ENCODE peak calls at places on chromosomes 5 and 9, in four cellular contexts. K is uterus, M is type B pancreatic cell, H is epithelial cell of esophagus. A is an unnamed sample.

GRCh38 chr9:29319727-29320513 is 1746.6 kb upstream of the C9orf72 start:
- DNase-seq in K (no peak), M (no peak), H (no peak), A (no peak)

GRCh38 chr5:3650315-3650714 is 54.7 kb downstream of the IRX1 start:
- DNase-seq in K (no peak), M (no peak), H (no peak), A (no peak)

GRCh38 chr5:180020176-180020575 is 51.4 kb downstream of the RNF130 start:
- DNase-seq in K (no peak), M (no peak), H (no peak), A (no peak)

GRCh38 chr9:130417602-130418001 is 27.2 kb upstream of the ASS1 start:
- DNase-seq in K (no peak), M (no peak), H (peak; percentile 20), A (no peak)

GRCh38 chr9:114207034-114207815 is 51.9 kb downstream of the COL27A1 start:
- DNase-seq in K (peak; percentile 42), M (no peak), H (peak; percentile 46), A (no peak)

GRCh38 chr5:16392718-16393117 is 72.9 kb downstream of the ZNF622 start:
- DNase-seq in K (no peak), M (no peak), H (no peak), A (no peak)

GRCh38 chr9:89455356-89455824 is 42.5 kb downstream of the SEMA4D start:
- DNase-seq in K (no peak), M (no peak), H (no peak), A (no peak)

GRCh38 chr9:29637448-29638196 is 2064.3 kb upstream of the C9orf72 start:
- DNase-seq in K (no peak), M (no peak), H (no peak), A (no peak)

GRCh38 chr5:3844266-3844665 is 248.6 kb downstream of the IRX1 start:
- DNase-seq in K (no peak), M (no peak), H (no peak), A (no peak)

GRCh38 chr5:59799668-59800374 is 93.7 kb downstream of the PDE4D start:
- DNase-seq in K (no peak), M (no peak), H (peak; percentile 68), A (no peak)

GRCh38 chr5:158991391-158991790 is 108.3 kb downstream of the EBF1 start:
- DNase-seq in K (no peak), M (no peak), H (no peak), A (no peak)

GRCh38 chr5:132557425-132557805 is 638 bp downstream of the RAD50 start:
- DNase-seq in K (peak; percentile 38), M (no peak), H (peak; percentile 39), A (no peak)

GRCh38 chr9:33719581-33720374 is 75.6 kb upstream of the PRSS3 start:
- DNase-seq in K (no peak), M (no peak), H (peak; percentile 40), A (no peak)

GRCh38 chr9:91075279-91075678 is 273.7 kb downstream of the SYK start:
- DNase-seq in K (peak; percentile 58), M (no peak), H (no peak), A (peak; percentile 79)

GRCh38 chr9:126298319-126298801 is 28.3 kb upstream of the MVB12B start:
- DNase-seq in K (no peak), M (no peak), H (no peak), A (peak; percentile 81)

GRCh38 chr5:39021413-39021812 is 52.8 kb downstream of the RICTOR start:
- DNase-seq in K (no peak), M (no peak), H (no peak), A (no peak)

GRCh38 chr5:135356522-135357318 is 42.3 kb downstream of the MACROH2A1 start:
- DNase-seq in K (peak; percentile 70), M (no peak), H (no peak), A (peak; percentile 83)

GRCh38 chr9:70413427-70413797 is 1.0 kb downstream of the KLF9 start:
- DNase-seq in K (no peak), M (peak; percentile 79), H (no peak), A (no peak)

GRCh38 chr5:174424219-174425053 is 299.9 kb upstream of the MSX2 start:
- DNase-seq in K (no peak), M (no peak), H (no peak), A (peak; percentile 34)

GRCh38 chr5:37839441-37840035 is 303 bp downstream of the GDNF start:
- DNase-seq in K (peak; percentile 34), M (peak; percentile 74), H (peak; percentile 62), A (no peak)

GRCh38 chr9:18829858-18830257 is 203.2 kb downstream of the SAXO1 start:
- DNase-seq in K (peak; percentile 67), M (no peak), H (no peak), A (no peak)

GRCh38 chr5:135869935-135870334 is 25.7 kb downstream of the IL9 start:
- DNase-seq in K (no peak), M (no peak), H (no peak), A (no peak)

GRCh38 chr5:58648846-58649245 is 66.0 kb downstream of the RAB3C start:
- DNase-seq in K (no peak), M (no peak), H (no peak), A (no peak)

GRCh38 chr5:178230879-178231735 is 1.5 kb downstream of the PHYKPL start:
- DNase-seq in K (no peak), M (no peak), H (no peak), A (no peak)

GRCh38 chr5:71693828-71694427 is 25.1 kb upstream of the CARTPT start:
- DNase-seq in K (no peak), M (no peak), H (no peak), A (no peak)

DNA sequence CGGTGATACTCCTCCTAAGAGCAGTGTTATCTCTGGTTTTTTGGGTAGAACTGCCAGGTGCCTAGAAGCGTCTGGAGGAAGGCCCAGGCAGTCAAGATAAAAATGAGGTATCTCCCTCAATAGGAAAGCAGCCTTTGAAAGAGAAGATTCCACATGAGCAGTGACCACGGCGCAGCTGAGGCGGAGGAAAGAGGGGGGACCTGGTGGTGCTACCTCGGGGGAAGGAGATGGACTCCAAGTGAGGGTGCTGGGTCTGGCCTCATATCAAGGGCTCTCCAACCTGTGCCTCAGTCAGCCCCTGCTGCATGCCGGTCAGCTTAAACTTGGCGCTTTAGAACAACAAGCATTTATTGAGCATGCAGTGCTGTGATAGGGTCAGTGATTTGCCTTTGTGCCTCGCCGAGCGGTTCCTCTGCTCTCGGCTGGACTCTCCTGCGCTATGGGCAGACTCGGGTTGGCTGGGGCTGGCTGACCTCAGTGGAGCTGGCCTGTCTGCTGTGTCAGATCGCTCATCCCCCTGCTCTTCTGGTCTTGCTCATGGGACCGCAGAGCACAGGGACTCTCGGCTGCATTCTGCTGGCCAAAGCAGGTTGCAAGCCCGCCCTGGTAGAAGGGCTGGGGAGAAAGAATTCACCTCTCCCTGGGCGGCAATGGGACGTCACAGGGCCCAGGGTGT is 121.1 kb upstream of the IRX4 start:
- DNase-seq in K (no peak), M (no peak), H (no peak), A (peak; percentile 80)
- TF ChIP-seq CTCF in K (no peak), M (no peak), H (no peak), A (no peak)

GRCh38 chr9:111148994-111149759 is 110.9 kb upstream of the LPAR1 start:
- DNase-seq in K (peak; percentile 23), M (no peak), H (peak; percentile 26), A (no peak)
- TF ChIP-seq CTCF in K (no peak), M (no peak), H (peak; percentile 36), A (no peak)

DNA sequence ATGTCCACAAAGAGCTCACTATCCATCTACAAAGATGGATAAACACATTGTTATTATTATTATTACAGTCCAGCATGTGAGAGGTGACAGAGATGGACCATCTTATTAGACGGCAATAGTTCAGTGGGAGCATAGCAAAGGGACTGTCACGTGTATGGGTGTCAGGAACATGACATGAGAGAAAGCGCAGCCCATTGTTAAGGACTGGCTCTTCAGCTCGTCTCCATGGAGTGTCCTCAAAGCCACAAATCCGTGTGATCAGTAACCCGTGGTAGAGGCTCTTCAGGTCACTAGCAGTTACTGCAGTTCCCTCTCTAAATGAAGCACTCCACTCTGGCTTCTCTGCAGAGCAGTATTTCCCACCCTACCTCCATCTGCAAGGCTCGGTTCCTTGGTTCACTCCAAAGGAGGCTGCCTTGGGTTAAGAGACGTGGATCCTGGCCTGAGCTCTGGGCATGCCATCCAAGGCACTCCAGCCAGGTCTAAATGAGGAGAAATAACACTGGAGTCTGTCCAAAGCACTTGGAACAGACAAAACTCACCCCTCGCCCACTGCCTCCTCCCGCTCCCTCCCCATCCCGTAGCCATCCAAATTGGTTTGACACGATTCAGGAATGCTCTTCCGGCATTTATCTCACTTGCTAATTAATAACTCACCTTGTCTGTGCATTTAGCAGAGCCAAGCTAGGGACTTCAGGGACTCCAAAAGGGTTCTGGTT is 122.3 kb upstream of the WWC1 start:
- DNase-seq in K (no peak), M (no peak), H (no peak), A (no peak)
- TF ChIP-seq CTCF in K (no peak), M (no peak), H (no peak), A (no peak)

DNA sequence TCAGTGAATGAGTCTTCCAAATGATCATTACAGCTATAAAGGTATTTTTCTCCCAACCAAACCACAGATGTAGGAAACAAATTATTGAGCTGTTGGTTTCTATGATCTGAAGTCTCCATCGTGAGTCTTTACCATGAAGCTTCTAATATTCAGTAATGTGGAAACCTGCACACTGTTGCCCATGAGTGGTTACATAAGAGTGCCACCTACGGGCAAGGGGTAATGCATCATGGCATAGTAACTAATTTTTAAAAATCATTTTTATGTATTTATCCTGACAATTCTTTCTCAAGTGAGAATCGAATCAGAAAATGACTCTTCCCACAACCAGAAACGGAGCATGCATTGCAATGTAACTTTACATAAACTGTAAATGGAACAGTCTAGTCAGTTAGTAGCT is 282.5 kb upstream of the SMARCA2 start:
- DNase-seq in K (no peak), M (no peak), H (peak; percentile 41), A (no peak)
- TF ChIP-seq CTCF in K (no peak), M (no peak), H (peak; percentile 60), A (no peak)

GRCh38 chr5:143649869-143650268 is 162.1 kb upstream of the HMHB1 start:
- DNase-seq in K (no peak), M (no peak), H (no peak), A (no peak)

GRCh38 chr5:143650296-143650695 is 161.7 kb upstream of the HMHB1 start:
- DNase-seq in K (no peak), M (no peak), H (no peak), A (no peak)

GRCh38 chr5:143645356-143645755 is 166.6 kb upstream of the HMHB1 start:
- DNase-seq in K (no peak), M (no peak), H (no peak), A (no peak)

GRCh38 chr5:143646961-143647360 is 165.0 kb upstream of the HMHB1 start:
- DNase-seq in K (no peak), M (no peak), H (no peak), A (no peak)

DNA sequence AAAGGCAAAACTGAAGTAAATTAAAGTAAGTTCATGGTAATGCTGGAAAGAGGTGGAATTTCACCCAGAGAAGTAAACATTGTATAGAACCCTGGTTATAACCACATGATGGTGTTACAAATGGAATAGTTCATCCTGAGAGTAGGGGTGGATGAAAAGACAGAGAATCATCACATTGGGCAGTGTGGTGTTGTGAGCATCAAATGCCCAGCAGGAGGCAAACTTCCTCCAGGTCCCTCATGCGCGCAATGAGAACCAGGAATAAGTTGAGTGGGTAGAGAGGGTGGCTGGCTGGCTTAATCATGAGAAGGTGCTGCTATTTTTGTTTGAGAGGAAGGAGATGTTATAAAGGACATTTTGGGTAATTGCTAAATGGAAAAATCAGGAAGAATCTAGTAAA is 163.3 kb upstream of the HMHB1 start:
- DNase-seq in K (no peak), M (no peak), H (peak; percentile 19), A (no peak)
- TF ChIP-seq CTCF in K (no peak), M (peak; percentile 24), H (peak; percentile 13), A (no peak)

GRCh38 chr9:77000330-77000729 is 19.1 kb upstream of the FOXB2 start:
- DNase-seq in K (no peak), M (no peak), H (no peak), A (no peak)

GRCh38 chr9:76999261-76999660 is 20.2 kb upstream of the FOXB2 start:
- DNase-seq in K (no peak), M (no peak), H (no peak), A (no peak)

GRCh38 chr9:76996700-76997099 is 22.8 kb upstream of the FOXB2 start:
- DNase-seq in K (peak; percentile 38), M (no peak), H (peak; percentile 32), A (peak; percentile 77)
- TF ChIP-seq CTCF in K (peak; percentile 49), M (peak; percentile 75), H (peak; percentile 45), A (no peak)

A was measured in vagina.